ENCODE peak calls at places on chromosome 5, in eight cellular contexts. V is GM12891, C is Peyer's patch, D is IMR-90, F is heart left ventricle, Q is lower leg skin, J is HCT116, Z is uterus. M is an unnamed sample.

GRCh38 chr5:142866563-142867275 is 96.5 kb downstream of the ARHGAP26 start:
- DNase-seq in V (peak), C (peak), D (peak), F (no peak), Q (no peak), J (peak), Z (peak), M (no peak)

GRCh38 chr5:150355791-150356190 is 1.7 kb upstream of the TCOF1 start:
- DNase-seq in V (no peak), C (no peak), D (no peak), F (no peak), Q (no peak), J (no peak), Z (no peak), M (no peak)

GRCh38 chr5:146040559-146040958 is 64.8 kb downstream of the PLAC8L1 start:
- DNase-seq in V (no peak), C (no peak), D (no peak), F (peak), Q (peak), J (no peak), Z (no peak), M (no peak)

GRCh38 chr5:9063615-9064245 is 482.1 kb downstream of the SEMA5A start:
- DNase-seq in V (no peak), C (no peak), D (peak), F (no peak), Q (no peak), J (no peak), Z (no peak), M (no peak)

GRCh38 chr5:169695919-169696490 is 58.9 kb downstream of the DOCK2 start:
- DNase-seq in V (no peak), C (no peak), D (peak), F (no peak), Q (no peak), J (peak), Z (no peak), M (peak)

GRCh38 chr5:31135542-31135941 is 57.9 kb upstream of the CDH6 start:
- DNase-seq in V (no peak), C (no peak), D (no peak), F (no peak), Q (no peak), J (no peak), Z (no peak), M (no peak)

GRCh38 chr5:172527559-172527958 is 73.2 kb upstream of the SH3PXD2B start:
- DNase-seq in V (no peak), C (no peak), D (no peak), F (no peak), Q (peak), J (no peak), Z (no peak), M (no peak)

GRCh38 chr5:172820046-172820767 is 13.8 kb upstream of the ERGIC1 start:
- DNase-seq in V (no peak), C (no peak), D (peak), F (no peak), Q (no peak), J (peak), Z (peak), M (no peak)

GRCh38 chr5:410911-411517 is 32.0 kb upstream of the EXOC3 start:
- DNase-seq in V (no peak), C (no peak), D (peak), F (no peak), Q (no peak), J (no peak), Z (no peak), M (no peak)

GRCh38 chr5:32096891-32097592 is 77.1 kb downstream of the GOLPH3 start:
- DNase-seq in V (no peak), C (no peak), D (peak), F (no peak), Q (no peak), J (no peak), Z (no peak), M (no peak)

GRCh38 chr5:78490709-78491485 is 130.5 kb downstream of the SCAMP1 start:
- DNase-seq in V (no peak), C (no peak), D (peak), F (no peak), Q (no peak), J (no peak), Z (no peak), M (no peak)

GRCh38 chr5:67289763-67290521 is 93.3 kb upstream of the CD180 start:
- DNase-seq in V (no peak), C (no peak), D (no peak), F (peak), Q (no peak), J (no peak), Z (peak), M (no peak)

GRCh38 chr5:135216072-135216812 is 182.2 kb upstream of the PITX1 start:
- DNase-seq in V (no peak), C (no peak), D (no peak), F (no peak), Q (peak), J (no peak), Z (no peak), M (no peak)

GRCh38 chr5:132825824-132826391 is 4.5 kb downstream of the SHROOM1 start:
- DNase-seq in V (no peak), C (no peak), D (no peak), F (no peak), Q (no peak), J (no peak), Z (no peak), M (no peak)

GRCh38 chr5:140136624-140137023 is 10.9 kb downstream of the IGIP start:
- DNase-seq in V (no peak), C (no peak), D (no peak), F (no peak), Q (no peak), J (no peak), Z (no peak), M (no peak)

GRCh38 chr5:86880785-86881492 is 263.2 kb downstream of the COX7C start:
- DNase-seq in V (peak), C (no peak), D (peak), F (no peak), Q (peak), J (peak), Z (peak), M (peak)

GRCh38 chr5:172746725-172747124 is 24.3 kb downstream of the DUSP1 start:
- DNase-seq in V (no peak), C (no peak), D (no peak), F (no peak), Q (no peak), J (no peak), Z (no peak), M (no peak)

GRCh38 chr5:32170303-32171170 is 3.6 kb downstream of the GOLPH3 start:
- DNase-seq in V (no peak), C (no peak), D (peak), F (no peak), Q (peak), J (no peak), Z (no peak), M (no peak)

DNA sequence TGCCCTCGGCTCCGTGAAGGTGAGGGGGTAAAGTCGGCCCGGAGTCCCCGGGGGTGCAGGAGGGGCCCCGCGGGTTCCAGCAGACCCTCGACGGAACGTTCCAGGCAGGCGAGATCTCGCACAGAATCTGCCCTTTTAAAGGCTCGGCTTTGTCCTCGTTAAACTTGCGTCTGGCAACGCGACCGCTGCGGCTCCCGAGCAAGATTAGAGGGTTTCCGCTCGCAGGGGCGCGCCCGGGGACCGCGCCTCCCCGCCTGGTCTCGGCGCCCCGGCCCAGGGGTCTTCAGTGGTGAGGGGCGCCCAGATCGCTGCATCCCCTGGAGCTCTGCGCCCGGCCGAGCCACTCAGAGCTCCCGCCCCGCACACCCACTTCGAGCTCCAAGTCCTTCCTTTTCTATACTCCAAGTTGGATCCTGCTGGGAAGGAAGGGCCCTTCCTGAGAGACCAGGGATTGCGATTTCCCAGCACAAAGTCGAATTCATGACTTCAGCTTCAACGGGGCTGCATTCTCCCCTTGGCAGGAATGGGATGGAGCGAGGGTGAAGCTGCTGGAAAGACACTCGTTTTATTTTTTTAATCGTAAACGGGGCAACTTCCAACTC is 11.4 kb downstream of the PROP1 start:
- DNase-seq in V (no peak), C (no peak), D (no peak), F (no peak), Q (no peak), J (no peak), Z (no peak), M (no peak)
- TF ChIP-seq POLR2A in V (no peak), C (no peak), D (no peak), F (no peak), Q (no peak), J (no peak), Z (no peak), M (no peak)

GRCh38 chr5:54162184-54162583 is 148.2 kb downstream of the ARL15 start:
- DNase-seq in V (no peak), C (no peak), D (no peak), F (no peak), Q (no peak), J (no peak), Z (no peak), M (no peak)
- TF ChIP-seq POLR2A in V (no peak), C (no peak), D (no peak), F (no peak), Q (no peak), J (no peak), Z (no peak), M (no peak)

GRCh38 chr5:138954257-138955012 is 79.3 kb upstream of the LRRTM2 start:
- DNase-seq in V (no peak), C (no peak), D (no peak), F (peak), Q (no peak), J (no peak), Z (no peak), M (no peak)

GRCh38 chr5:138952962-138953361 is 77.8 kb upstream of the LRRTM2 start:
- DNase-seq in V (no peak), C (no peak), D (no peak), F (peak), Q (no peak), J (no peak), Z (no peak), M (no peak)

GRCh38 chr5:138955013-138955660 is 80.0 kb upstream of the LRRTM2 start:
- DNase-seq in V (no peak), C (no peak), D (peak), F (peak), Q (no peak), J (no peak), Z (no peak), M (no peak)

GRCh38 chr5:138951986-138952735 is 77.0 kb upstream of the LRRTM2 start:
- DNase-seq in V (no peak), C (no peak), D (no peak), F (peak), Q (no peak), J (no peak), Z (no peak), M (no peak)

GRCh38 chr5:138953370-138954256 is 78.5 kb upstream of the LRRTM2 start:
- DNase-seq in V (peak), C (peak), D (peak), F (peak), Q (peak), J (no peak), Z (peak), M (no peak)
- TF ChIP-seq POLR2A in V (no peak), C (no peak), D (no peak), F (no peak), Q (no peak), J (no peak), Z (no peak), M (no peak)

GRCh38 chr5:160199410-160199911 is 29.8 kb upstream of the FABP6 start:
- DNase-seq in V (peak), C (peak), D (peak), F (peak), Q (peak), J (no peak), Z (peak), M (peak)
- TF ChIP-seq POLR2A in V (no peak), C (no peak), D (peak), F (no peak), Q (no peak), J (no peak), Z (peak), M (no peak)

DNA sequence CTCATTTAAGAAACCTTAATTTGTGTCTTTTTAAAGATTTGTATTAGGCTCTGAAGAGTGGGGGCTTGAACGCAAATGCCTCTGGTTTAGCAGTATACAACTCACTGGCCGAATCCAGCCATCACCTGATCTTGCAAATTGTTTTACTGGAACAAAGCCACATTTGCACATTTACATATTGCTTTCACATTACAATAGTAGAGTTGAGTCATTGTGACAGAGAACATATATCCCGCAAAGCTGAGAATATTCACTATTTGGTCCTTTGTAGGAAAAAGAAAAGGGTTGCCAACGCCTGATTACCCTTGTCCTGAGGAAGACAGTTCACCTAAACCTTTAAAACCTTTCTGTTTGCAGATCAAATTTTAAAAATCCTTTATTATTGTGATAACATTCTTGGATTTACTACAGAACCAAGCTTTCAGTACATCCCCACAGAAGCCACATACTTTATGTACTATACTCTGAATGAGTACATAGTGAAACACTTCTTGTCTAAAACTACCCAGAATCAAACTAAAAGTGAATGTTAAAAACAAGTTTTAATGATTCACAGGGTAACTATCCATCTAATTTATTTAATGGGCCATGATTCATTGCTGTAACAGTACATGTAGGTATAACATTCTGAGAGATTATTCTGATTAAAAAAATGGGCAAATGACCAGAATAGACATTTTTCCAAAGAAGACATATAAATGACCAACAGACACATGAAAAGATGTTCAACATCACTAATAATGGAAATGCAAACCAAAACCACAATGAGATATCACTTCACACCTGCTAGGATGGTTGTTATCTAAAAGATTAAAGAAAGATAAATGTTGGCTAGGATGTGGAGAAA is 161.0 kb downstream of the SLC25A46 start:
- DNase-seq in V (no peak), C (no peak), D (peak), F (no peak), Q (no peak), J (no peak), Z (no peak), M (no peak)
- TF ChIP-seq POLR2A in V (no peak), C (no peak), D (no peak), F (no peak), Q (no peak), J (no peak), Z (no peak), M (no peak)

GRCh38 chr5:126597156-126597555 is 2.1 kb upstream of the ALDH7A1 start:
- DNase-seq in V (no peak), C (no peak), D (peak), F (no peak), Q (peak), J (no peak), Z (no peak), M (no peak)

GRCh38 chr5:126605525-126605924 is 4.8 kb downstream of the PHAX start:
- DNase-seq in V (no peak), C (no peak), D (no peak), F (no peak), Q (no peak), J (no peak), Z (no peak), M (no peak)

GRCh38 chr5:126603402-126603991 is 2.8 kb downstream of the PHAX start:
- DNase-seq in V (no peak), C (no peak), D (no peak), F (no peak), Q (no peak), J (no peak), Z (no peak), M (no peak)

GRCh38 chr5:126599499-126599898 is 1.2 kb upstream of the PHAX start:
- DNase-seq in V (no peak), C (no peak), D (no peak), F (no peak), Q (no peak), J (no peak), Z (no peak), M (no peak)

DNA sequence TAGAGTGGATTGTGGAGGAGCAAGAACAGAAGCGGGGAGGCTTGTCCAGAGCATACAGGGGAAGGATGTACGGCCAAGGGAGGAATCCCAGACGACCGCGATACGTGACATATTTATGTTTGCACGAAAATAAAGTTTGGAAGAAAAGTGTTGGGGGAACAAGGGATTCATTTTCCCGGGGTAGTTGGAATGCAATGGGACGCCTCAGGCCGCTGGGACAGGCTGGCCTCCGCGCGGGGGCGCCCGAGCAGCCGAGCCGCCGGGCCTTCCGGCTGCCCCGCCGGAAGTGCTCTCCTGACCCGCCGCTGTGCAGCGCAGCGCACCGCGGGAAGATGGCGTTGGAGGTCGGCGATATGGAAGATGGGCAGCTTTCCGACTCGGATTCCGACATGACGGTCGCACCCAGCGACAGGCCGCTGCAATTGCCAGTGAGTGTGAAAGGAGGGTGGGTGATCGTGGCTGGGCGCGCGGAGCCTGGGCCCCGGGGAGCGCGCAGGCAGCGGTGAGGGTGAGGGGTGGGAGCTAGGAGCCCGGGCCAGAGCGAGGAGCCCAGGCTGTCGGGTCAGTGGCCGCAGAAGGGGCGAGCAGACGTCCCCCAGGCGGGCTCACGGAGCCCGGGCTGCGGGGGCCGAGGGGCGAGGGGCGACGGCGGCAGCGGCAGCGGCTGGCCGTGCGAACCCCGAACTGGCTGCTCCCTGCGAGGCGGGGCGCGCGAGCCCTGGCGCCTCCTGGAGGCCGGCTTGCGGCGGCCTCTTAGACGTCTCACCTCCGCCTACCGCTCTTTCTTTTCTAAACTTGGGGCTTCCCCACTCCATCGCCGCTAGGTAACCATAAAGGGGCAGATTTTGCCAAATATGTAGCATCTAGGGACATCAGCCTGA is at the start of gene PHAX:
- DNase-seq in V (peak), C (peak), D (peak), F (peak), Q (peak), J (no peak), Z (peak), M (peak)
- TF ChIP-seq POLR2A in V (peak), C (peak), D (peak), F (no peak), Q (no peak), J (peak), Z (peak), M (peak)

GRCh38 chr5:37247036-37247435 is 2.1 kb downstream of the CPLANE1 start:
- DNase-seq in V (no peak), C (no peak), D (no peak), F (no peak), Q (no peak), J (no peak), Z (no peak), M (no peak)

GRCh38 chr5:37248387-37248969 is 698 bp downstream of the CPLANE1 start:
- DNase-seq in V (no peak), C (no peak), D (peak), F (no peak), Q (no peak), J (no peak), Z (no peak), M (no peak)

GRCh38 chr5:37249820-37250175 is 622 bp upstream of the CPLANE1 start:
- DNase-seq in V (no peak), C (no peak), D (no peak), F (no peak), Q (no peak), J (no peak), Z (no peak), M (no peak)

GRCh38 chr5:37247496-37247895 is 1.7 kb downstream of the CPLANE1 start:
- DNase-seq in V (no peak), C (no peak), D (no peak), F (no peak), Q (no peak), J (no peak), Z (no peak), M (no peak)

DNA sequence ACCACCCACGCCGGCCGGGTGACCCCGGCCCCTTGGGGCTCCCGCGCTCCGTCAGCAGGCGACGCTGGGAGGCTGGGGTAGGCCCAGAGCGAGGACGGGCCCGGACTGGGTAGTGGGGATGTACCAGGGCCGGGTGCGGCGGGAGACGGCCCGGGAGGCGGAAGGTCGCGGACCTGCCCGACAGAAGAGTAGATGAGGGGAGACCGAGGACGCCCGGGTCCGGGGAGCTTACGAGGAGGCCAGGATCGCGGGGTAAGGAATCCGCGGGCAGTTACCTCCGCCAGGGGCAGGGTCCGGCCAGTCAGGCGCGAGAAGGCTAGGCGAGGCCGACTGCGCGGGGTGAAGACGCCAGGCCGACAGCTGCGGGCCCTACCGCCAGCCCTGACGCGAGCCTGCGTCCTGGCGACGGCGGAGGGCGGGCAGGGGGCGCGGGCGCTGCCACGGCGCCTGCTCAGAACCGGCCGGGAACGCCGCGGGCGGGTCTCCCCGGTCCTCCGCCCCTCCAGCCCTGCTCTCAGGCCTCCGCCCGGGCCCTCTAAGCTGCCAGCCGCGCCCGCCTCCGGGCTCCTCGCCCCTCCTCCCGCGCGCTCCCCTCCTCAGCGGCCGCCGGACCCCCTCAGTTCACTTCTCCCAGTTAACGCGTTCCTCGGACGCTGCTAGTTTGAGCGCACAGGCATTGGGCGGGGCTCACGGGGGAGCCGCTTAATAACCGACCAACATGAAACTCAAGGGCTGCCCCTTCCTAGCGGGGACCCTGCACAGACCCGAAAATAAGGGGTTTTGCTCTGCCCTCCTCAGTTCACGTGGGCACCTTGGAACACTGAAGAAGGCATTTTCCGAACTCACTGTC is at the start of gene CPLANE1:
- DNase-seq in V (peak), C (peak), D (peak), F (peak), Q (peak), J (no peak), Z (peak), M (peak)
- TF ChIP-seq POLR2A in V (peak), C (peak), D (peak), F (peak), Q (no peak), J (peak), Z (peak), M (peak)